ENCODE peak calls at places on chromosomes 2 and 18, in four cellular contexts. O, U, G and H are unnamed samples.

GRCh38 chr2:36367497-36368353 is 12.1 kb downstream of the CRIM1 start:
- DNase-seq in O (no peak), U (no peak), G (no peak), H (no peak)

GRCh38 chr2:20050712-20051517 is 513 bp downstream of the LAPTM4A start:
- DNase-seq in O (no peak), U (no peak), G (no peak), H (peak; percentile 31)

GRCh38 chr2:14016289-14016955 is 616.1 kb upstream of the LRATD1 start:
- DNase-seq in O (no peak), U (no peak), G (no peak), H (no peak)

GRCh38 chr18:36572135-36572856 is 256.5 kb downstream of the TPGS2 start:
- DNase-seq in O (no peak), U (peak; percentile 23), G (no peak), H (peak; percentile 26)

GRCh38 chr2:56168163-56168562 is 15.6 kb upstream of the CCDC85A start:
- DNase-seq in O (no peak), U (no peak), G (no peak), H (no peak)

GRCh38 chr18:23935804-23936203 is 78.8 kb upstream of the TTC39C start:
- DNase-seq in O (peak; percentile 35), U (no peak), G (no peak), H (peak; percentile 63)

GRCh38 chr2:55826246-55826645 is 97.3 kb downstream of the EFEMP1 start:
- DNase-seq in O (no peak), U (no peak), G (peak; percentile 12), H (no peak)

GRCh38 chr2:32652555-32653209 is 24.8 kb downstream of the TTC27 start:
- DNase-seq in O (no peak), U (no peak), G (no peak), H (no peak)

GRCh38 chr18:74190086-74190485 is 41.8 kb downstream of the TIMM21 start:
- DNase-seq in O (no peak), U (no peak), G (no peak), H (no peak)

GRCh38 chr2:127597046-127597983 is 48.6 kb upstream of the GPR17 start:
- DNase-seq in O (no peak), U (no peak), G (no peak), H (no peak)

GRCh38 chr2:201114350-201114749 is 1.6 kb upstream of the CFLAR start:
- DNase-seq in O (no peak), U (no peak), G (no peak), H (no peak)

GRCh38 chr2:99569393-99569792 is 79.6 kb upstream of the REV1 start:
- DNase-seq in O (no peak), U (no peak), G (no peak), H (no peak)

GRCh38 chr2:118321436-118322100 is 233.3 kb downstream of the INSIG2 start:
- DNase-seq in O (no peak), U (no peak), G (no peak), H (no peak)

GRCh38 chr18:3529597-3529996 is 79.6 kb downstream of the TGIF1 start:
- DNase-seq in O (no peak), U (no peak), G (no peak), H (no peak)

GRCh38 chr2:199461455-199462166 is 3.9 kb upstream of the SATB2 start:
- DNase-seq in O (no peak), U (no peak), G (peak; percentile 40), H (no peak)

GRCh38 chr2:20839052-20839451 is 16.2 kb upstream of the LDAH start:
- DNase-seq in O (no peak), U (no peak), G (no peak), H (no peak)

GRCh38 chr2:64876137-64876647 is 113.0 kb upstream of the SLC1A4 start:
- DNase-seq in O (no peak), U (no peak), G (no peak), H (no peak)

GRCh38 chr2:62265116-62265515 is 69.2 kb downstream of the B3GNT2 start:
- DNase-seq in O (no peak), U (no peak), G (no peak), H (no peak)

GRCh38 chr2:648476-649424 is 28.5 kb downstream of the TMEM18 start:
- DNase-seq in O (no peak), U (no peak), G (peak; percentile 42), H (no peak)

GRCh38 chr2:221750317-221750716 is 178.2 kb upstream of the EPHA4 start:
- DNase-seq in O (no peak), U (no peak), G (no peak), H (no peak)

GRCh38 chr2:224584111-224584764 is 925 bp downstream of the CUL3 start:
- DNase-seq in O (no peak), U (peak; percentile 35), G (no peak), H (peak; percentile 48)

GRCh38 chr2:27174638-27175037 is 25.8 kb downstream of the TCF23 start:
- DNase-seq in O (no peak), U (no peak), G (no peak), H (no peak)

GRCh38 chr2:113032737-113033136 is 19.9 kb downstream of the IL36B start:
- DNase-seq in O (no peak), U (no peak), G (no peak), H (no peak)

GRCh38 chr18:48536516-48536915 is 2.3 kb upstream of the CTIF start:
- DNase-seq in O (no peak), U (no peak), G (no peak), H (no peak)

GRCh38 chr2:64799592-64800252 is 146.0 kb upstream of the SERTAD2 start:
- DNase-seq in O (no peak), U (no peak), G (no peak), H (no peak)

GRCh38 chr2:38750011-38750792 is 959 bp downstream of the SRSF7 start:
- DNase-seq in O (no peak), U (peak; percentile 59), G (peak; percentile 93), H (peak; percentile 56)

GRCh38 chr18:56910237-56910636 is 236.7 kb upstream of the BOD1L2 start:
- DNase-seq in O (no peak), U (no peak), G (no peak), H (no peak)

DNA sequence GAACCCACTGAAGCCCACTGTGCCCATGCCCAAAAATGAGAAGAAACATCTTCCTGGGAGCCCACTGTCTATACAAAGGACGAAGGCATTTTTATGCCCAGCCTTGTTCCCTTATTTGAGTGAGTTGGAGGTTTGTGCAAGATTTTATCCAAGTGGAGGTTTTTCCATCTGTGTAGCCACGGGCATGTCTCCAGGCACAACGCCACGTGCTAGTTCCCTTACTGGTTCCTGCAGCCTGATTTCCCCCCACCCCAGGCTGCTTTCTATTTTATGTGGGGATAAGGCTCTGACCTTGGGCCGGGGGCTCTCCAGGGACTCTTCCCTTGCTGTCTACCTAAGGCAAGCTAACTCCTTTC is 22.2 kb upstream of the TXNL4A start:
- DNase-seq in O (no peak), U (no peak), G (no peak), H (no peak)
- H3K9me3 ChIP-seq in O (no peaks in the 10 kb centered on the region), U (peaks cover 46% of the 10 kb centered on the region), G (peaks cover 4% of the 10 kb centered on the region), H (no peaks in the 10 kb centered on the region)

GRCh38 chr2:69692424-69692823 is 48.9 kb upstream of the AAK1 start:
- DNase-seq in O (no peak), U (no peak), G (no peak), H (no peak)

GRCh38 chr2:69693472-69694450 is 48.2 kb upstream of the ANXA4 start:
- DNase-seq in O (peak; percentile 87), U (no peak), G (no peak), H (peak; percentile 87)

GRCh38 chr2:69693059-69693458 is 48.9 kb upstream of the ANXA4 start:
- DNase-seq in O (no peak), U (no peak), G (no peak), H (no peak)

GRCh38 chr2:69694894-69695849 is 46.8 kb upstream of the ANXA4 start:
- DNase-seq in O (no peak), U (no peak), G (no peak), H (peak; percentile 36)

DNA sequence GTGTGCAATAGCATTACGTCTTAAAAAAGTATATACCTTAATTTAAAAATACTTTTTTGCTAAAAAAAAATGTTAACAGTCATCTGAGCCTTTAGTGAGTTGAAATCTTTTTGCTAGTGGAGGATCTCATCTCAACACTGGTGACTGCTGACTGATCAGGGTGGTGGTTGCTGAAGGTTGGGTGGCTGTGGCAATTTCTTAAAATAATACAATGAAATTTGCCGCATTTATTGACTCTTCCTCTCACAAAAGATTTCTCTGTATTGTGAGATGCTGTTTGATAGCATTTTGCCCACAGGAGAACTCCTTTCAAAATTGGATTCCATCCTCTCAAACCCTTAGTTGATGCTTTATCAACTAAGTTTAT is 46.1 kb upstream of the ANXA4 start:
- DNase-seq in O (no peak), U (no peak), G (no peak), H (no peak)
- H3K4me3 ChIP-seq in O (peak overlapping the region; percentile 9), U (no peak overlapping the region), G (no peak overlapping the region), H (no peak overlapping the region)

GRCh38 chr2:230018153-230018552 is 50.6 kb downstream of the SLC16A14 start:
- DNase-seq in O (no peak), U (no peak), G (no peak), H (no peak)

GRCh38 chr2:230016844-230017243 is 51.9 kb downstream of the SLC16A14 start:
- DNase-seq in O (no peak), U (no peak), G (no peak), H (no peak)

GRCh38 chr2:230023313-230023712 is 45.4 kb downstream of the SLC16A14 start:
- DNase-seq in O (no peak), U (no peak), G (no peak), H (no peak)

DNA sequence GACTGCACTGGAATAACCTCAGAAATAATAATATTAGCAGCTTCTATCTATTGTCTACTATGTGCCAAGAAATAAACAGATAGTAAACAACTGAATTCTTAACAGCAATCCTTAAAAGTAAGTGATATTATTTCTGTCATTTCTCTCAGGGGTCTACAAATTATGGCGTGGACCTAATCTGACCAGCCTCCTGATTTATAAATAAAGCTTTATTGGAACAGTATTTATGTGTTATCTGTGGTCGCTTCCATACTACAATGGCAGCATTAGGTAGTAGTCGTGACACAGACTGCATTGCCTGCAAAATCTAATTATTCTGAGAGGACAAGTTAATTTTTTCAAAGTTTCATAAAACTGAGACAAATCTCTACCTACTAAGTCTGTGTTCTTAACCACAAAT is 49.0 kb downstream of the SLC16A14 start:
- DNase-seq in O (no peak), U (no peak), G (no peak), H (no peak)
- H3K9me3 ChIP-seq in O (no peaks in the 10 kb centered on the region), U (no peaks in the 10 kb centered on the region), G (no peaks in the 10 kb centered on the region), H (no peaks in the 10 kb centered on the region)

GRCh38 chr18:33201509-33201926 is 239.0 kb downstream of the CCDC178 start:
- DNase-seq in O (no peak), U (no peak), G (no peak), H (peak; percentile 80)
- H3K4me3 ChIP-seq in O (no peak overlapping the region), U (no peak overlapping the region), G (no peak overlapping the region), H (no peak overlapping the region)